ENCODE peak calls at places on chromosome 7, in seven cellular contexts. One of them, this sample, is unnamed.
A peak's percentile ranks its signal among the peaks of the same experiment; 100 is the strongest.

GRCh38 chr7:150367677-150368097 is 935 bp upstream of the REPIN1 start:
- DNase-seq in LNCaP clone FGC: no peak
- DNase-seq in hepatocyte: no peak
- DNase-seq in GM12865: no peak
- DNase-seq in RWPE1: peak; percentile 60
- DNase-seq in dorsolateral prefrontal cortex: no peak
- DNase-seq in thoracic aorta: no peak
- DNase-seq in this sample: no peak

GRCh38 chr7:73565675-73566342 is 8.3 kb upstream of the BCL7B start:
- DNase-seq in hepatocyte: no peak
- DNase-seq in GM12865: no peak
- DNase-seq in dorsolateral prefrontal cortex: no peak
- DNase-seq in RWPE1: no peak
- DNase-seq in thoracic aorta: no peak
- DNase-seq in LNCaP clone FGC: no peak
- DNase-seq in this sample: no peak

GRCh38 chr7:35630024-35630423 is 64.9 kb downstream of the HERPUD2 start:
- DNase-seq in hepatocyte: no peak
- DNase-seq in dorsolateral prefrontal cortex: no peak
- DNase-seq in GM12865: no peak
- DNase-seq in RWPE1: no peak
- DNase-seq in LNCaP clone FGC: no peak
- DNase-seq in thoracic aorta: no peak
- DNase-seq in this sample: no peak

GRCh38 chr7:391961-392524 is 102.1 kb downstream of the FOXL3 start:
- DNase-seq in thoracic aorta: no peak
- DNase-seq in hepatocyte: no peak
- DNase-seq in RWPE1: no peak
- DNase-seq in GM12865: no peak
- DNase-seq in LNCaP clone FGC: no peak
- DNase-seq in dorsolateral prefrontal cortex: peak; percentile 23
- DNase-seq in this sample: no peak

GRCh38 chr7:47039899-47040298 is 542.0 kb downstream of the TNS3 start:
- DNase-seq in GM12865: no peak
- DNase-seq in hepatocyte: no peak
- DNase-seq in RWPE1: no peak
- DNase-seq in thoracic aorta: no peak
- DNase-seq in dorsolateral prefrontal cortex: no peak
- DNase-seq in LNCaP clone FGC: peak; percentile 38
- DNase-seq in this sample: no peak

GRCh38 chr7:157521061-157521731 is 184.4 kb downstream of the DNAJB6 start:
- DNase-seq in dorsolateral prefrontal cortex: peak; percentile 10
- DNase-seq in GM12865: no peak
- DNase-seq in hepatocyte: no peak
- DNase-seq in RWPE1: no peak
- DNase-seq in thoracic aorta: no peak
- DNase-seq in LNCaP clone FGC: no peak
- DNase-seq in this sample: no peak

GRCh38 chr7:127437772-127438330 is 45.3 kb upstream of the ZNF800 start:
- DNase-seq in GM12865: no peak
- DNase-seq in thoracic aorta: no peak
- DNase-seq in dorsolateral prefrontal cortex: no peak
- DNase-seq in hepatocyte: no peak
- DNase-seq in LNCaP clone FGC: no peak
- DNase-seq in RWPE1: peak; percentile 73
- DNase-seq in this sample: no peak

GRCh38 chr7:82413237-82413636 is 30.3 kb downstream of the CACNA2D1 start:
- DNase-seq in GM12865: no peak
- DNase-seq in hepatocyte: no peak
- DNase-seq in thoracic aorta: no peak
- DNase-seq in RWPE1: no peak
- DNase-seq in dorsolateral prefrontal cortex: no peak
- DNase-seq in LNCaP clone FGC: no peak
- DNase-seq in this sample: no peak

GRCh38 chr7:55073051-55073511 is 54.3 kb downstream of the EGFR start:
- DNase-seq in GM12865: peak; percentile 88
- DNase-seq in hepatocyte: no peak
- DNase-seq in RWPE1: no peak
- DNase-seq in dorsolateral prefrontal cortex: no peak
- DNase-seq in thoracic aorta: no peak
- DNase-seq in LNCaP clone FGC: no peak
- DNase-seq in this sample: peak; percentile 62

GRCh38 chr7:122006687-122007086 is 133.7 kb downstream of the PTPRZ1 start:
- DNase-seq in thoracic aorta: no peak
- DNase-seq in hepatocyte: no peak
- DNase-seq in dorsolateral prefrontal cortex: no peak
- DNase-seq in GM12865: no peak
- DNase-seq in LNCaP clone FGC: no peak
- DNase-seq in RWPE1: peak; percentile 38
- DNase-seq in this sample: no peak

GRCh38 chr7:157904211-157904865 is 567.5 kb downstream of the DNAJB6 start:
- DNase-seq in RWPE1: no peak
- DNase-seq in hepatocyte: no peak
- DNase-seq in LNCaP clone FGC: no peak
- DNase-seq in thoracic aorta: no peak
- DNase-seq in GM12865: no peak
- DNase-seq in dorsolateral prefrontal cortex: no peak
- DNase-seq in this sample: no peak

GRCh38 chr7:156308976-156309620 is 331.5 kb upstream of the RNF32 start:
- DNase-seq in RWPE1: no peak
- DNase-seq in GM12865: no peak
- DNase-seq in LNCaP clone FGC: no peak
- DNase-seq in dorsolateral prefrontal cortex: peak; percentile 63
- DNase-seq in thoracic aorta: no peak
- DNase-seq in hepatocyte: no peak
- DNase-seq in this sample: no peak

GRCh38 chr7:59079-59825 is 133.1 kb upstream of the FAM20C start:
- DNase-seq in dorsolateral prefrontal cortex: no peak
- DNase-seq in thoracic aorta: no peak
- DNase-seq in LNCaP clone FGC: no peak
- DNase-seq in hepatocyte: no peak
- DNase-seq in RWPE1: no peak
- DNase-seq in GM12865: no peak
- DNase-seq in this sample: no peak

GRCh38 chr7:66359656-66360211 is 154.6 kb downstream of the TPST1 start:
- DNase-seq in GM12865: no peak
- DNase-seq in LNCaP clone FGC: no peak
- DNase-seq in dorsolateral prefrontal cortex: peak; percentile 71
- DNase-seq in RWPE1: peak; percentile 65
- DNase-seq in hepatocyte: no peak
- DNase-seq in thoracic aorta: no peak
- DNase-seq in this sample: no peak

GRCh38 chr7:64951250-64951848 is 39.5 kb downstream of the ZNF117 start:
- DNase-seq in dorsolateral prefrontal cortex: no peak
- DNase-seq in LNCaP clone FGC: peak; percentile 25
- DNase-seq in hepatocyte: peak; percentile 57
- DNase-seq in RWPE1: peak; percentile 51
- DNase-seq in thoracic aorta: no peak
- DNase-seq in GM12865: peak; percentile 44
- DNase-seq in this sample: peak; percentile 51

GRCh38 chr7:24508301-24508700 is 65.0 kb upstream of the PALS2 start:
- DNase-seq in LNCaP clone FGC: no peak
- DNase-seq in dorsolateral prefrontal cortex: no peak
- DNase-seq in thoracic aorta: no peak
- DNase-seq in RWPE1: no peak
- DNase-seq in hepatocyte: peak; percentile 17
- DNase-seq in GM12865: no peak
- DNase-seq in this sample: no peak

GRCh38 chr7:90660819-90661218 is 64.7 kb downstream of the CDK14 start:
- DNase-seq in thoracic aorta: no peak
- DNase-seq in dorsolateral prefrontal cortex: no peak
- DNase-seq in RWPE1: no peak
- DNase-seq in GM12865: peak; percentile 24
- DNase-seq in hepatocyte: no peak
- DNase-seq in LNCaP clone FGC: no peak
- DNase-seq in this sample: no peak

GRCh38 chr7:33932221-33932620 is 26.9 kb downstream of the BMPER start:
- DNase-seq in RWPE1: no peak
- DNase-seq in GM12865: no peak
- DNase-seq in dorsolateral prefrontal cortex: no peak
- DNase-seq in thoracic aorta: no peak
- DNase-seq in hepatocyte: no peak
- DNase-seq in LNCaP clone FGC: no peak
- DNase-seq in this sample: no peak

GRCh38 chr7:150453186-150453585 is 2.8 kb downstream of the GIMAP8 start:
- DNase-seq in GM12865: no peak
- DNase-seq in dorsolateral prefrontal cortex: no peak
- DNase-seq in RWPE1: no peak
- DNase-seq in hepatocyte: no peak
- DNase-seq in LNCaP clone FGC: no peak
- DNase-seq in thoracic aorta: no peak
- DNase-seq in this sample: no peak

GRCh38 chr7:37096341-37096740 is 352.3 kb downstream of the ELMO1 start:
- DNase-seq in thoracic aorta: no peak
- DNase-seq in hepatocyte: no peak
- DNase-seq in LNCaP clone FGC: no peak
- DNase-seq in dorsolateral prefrontal cortex: no peak
- DNase-seq in RWPE1: peak; percentile 60
- DNase-seq in GM12865: no peak
- DNase-seq in this sample: no peak

GRCh38 chr7:35817930-35818329 is 17.1 kb downstream of the SEPTIN7 start:
- DNase-seq in hepatocyte: no peak
- DNase-seq in thoracic aorta: no peak
- DNase-seq in GM12865: no peak
- DNase-seq in LNCaP clone FGC: no peak
- DNase-seq in dorsolateral prefrontal cortex: no peak
- DNase-seq in RWPE1: no peak
- DNase-seq in this sample: no peak

GRCh38 chr7:132463922-132464321 is 112.3 kb downstream of the PLXNA4 start:
- DNase-seq in LNCaP clone FGC: no peak
- DNase-seq in hepatocyte: no peak
- DNase-seq in GM12865: no peak
- DNase-seq in thoracic aorta: no peak
- DNase-seq in RWPE1: no peak
- DNase-seq in dorsolateral prefrontal cortex: no peak
- DNase-seq in this sample: no peak

GRCh38 chr7:36563706-36564325 is 160.5 kb downstream of the AOAH start:
- DNase-seq in hepatocyte: no peak
- DNase-seq in LNCaP clone FGC: no peak
- DNase-seq in GM12865: no peak
- DNase-seq in RWPE1: no peak
- DNase-seq in thoracic aorta: no peak
- DNase-seq in dorsolateral prefrontal cortex: no peak
- DNase-seq in this sample: no peak

DNA sequence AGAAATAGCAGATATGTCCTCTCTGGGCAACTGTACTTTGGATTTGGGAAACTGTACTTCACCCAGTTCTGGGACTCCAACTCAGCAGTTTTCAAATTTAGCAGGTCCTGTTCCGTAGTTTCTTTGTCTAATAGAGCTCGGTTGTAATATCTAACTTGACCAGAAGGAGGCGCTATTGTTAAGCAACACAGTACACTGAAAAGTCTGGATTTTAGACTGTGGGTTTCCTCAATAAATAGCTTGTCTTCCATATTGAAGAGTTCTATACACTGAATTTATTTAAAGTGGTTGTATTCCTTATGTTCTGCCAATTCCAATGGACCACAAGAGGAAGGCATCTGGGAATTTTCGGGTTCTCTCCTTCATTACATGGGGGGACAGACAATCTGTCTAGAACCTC is 39.8 kb downstream of the ELFN1 start:
- DNase-seq in GM12865: no peak
- DNase-seq in dorsolateral prefrontal cortex: no peak
- DNase-seq in thoracic aorta: no peak
- DNase-seq in LNCaP clone FGC: no peak
- DNase-seq in RWPE1: no peak
- DNase-seq in hepatocyte: no peak
- DNase-seq in this sample: no peak
- TF ChIP-seq CTCF in GM12865: no peak
- TF ChIP-seq CTCF in dorsolateral prefrontal cortex: peak; percentile 20
- TF ChIP-seq CTCF in thoracic aorta: no peak
- TF ChIP-seq CTCF in LNCaP clone FGC: no peak
- TF ChIP-seq CTCF in RWPE1: no peak
- TF ChIP-seq CTCF in hepatocyte: peak; percentile 30
- TF ChIP-seq CTCF in this sample: no peak

GRCh38 chr7:151875862-151876111 is 1.1 kb downstream of the PRKAG2 start:
- DNase-seq in LNCaP clone FGC: no peak
- DNase-seq in dorsolateral prefrontal cortex: no peak
- DNase-seq in hepatocyte: peak; percentile 88
- DNase-seq in thoracic aorta: no peak
- DNase-seq in GM12865: no peak
- DNase-seq in RWPE1: no peak
- DNase-seq in this sample: peak; percentile 64

GRCh38 chr7:151877911-151878835 is 1.3 kb upstream of the PRKAG2 start:
- DNase-seq in GM12865: no peak
- DNase-seq in dorsolateral prefrontal cortex: no peak
- DNase-seq in thoracic aorta: no peak
- DNase-seq in RWPE1: no peak
- DNase-seq in hepatocyte: no peak
- DNase-seq in LNCaP clone FGC: no peak
- DNase-seq in this sample: no peak

GRCh38 chr7:151880688-151881087 is 3.8 kb upstream of the PRKAG2 start:
- DNase-seq in hepatocyte: no peak
- DNase-seq in RWPE1: no peak
- DNase-seq in GM12865: no peak
- DNase-seq in dorsolateral prefrontal cortex: no peak
- DNase-seq in thoracic aorta: no peak
- DNase-seq in LNCaP clone FGC: no peak
- DNase-seq in this sample: no peak

GRCh38 chr7:151876112-151876898 is 610 bp downstream of the PRKAG2 start:
- DNase-seq in hepatocyte: peak; percentile 56
- DNase-seq in RWPE1: peak; percentile 38
- DNase-seq in LNCaP clone FGC: no peak
- DNase-seq in dorsolateral prefrontal cortex: peak; percentile 77
- DNase-seq in GM12865: peak; percentile 51
- DNase-seq in thoracic aorta: peak; percentile 34
- DNase-seq in this sample: peak; percentile 66

GRCh38 chr7:151876899-151877777 is at the start of gene PRKAG2:
- DNase-seq in dorsolateral prefrontal cortex: peak; percentile 58
- DNase-seq in thoracic aorta: peak; percentile 41
- DNase-seq in LNCaP clone FGC: no peak
- DNase-seq in RWPE1: peak; percentile 50
- DNase-seq in GM12865: peak; percentile 68
- DNase-seq in hepatocyte: peak; percentile 73
- DNase-seq in this sample: peak; percentile 82
- TF ChIP-seq CTCF in dorsolateral prefrontal cortex: peak; percentile 14
- TF ChIP-seq CTCF in thoracic aorta: no peak
- TF ChIP-seq CTCF in LNCaP clone FGC: peak; percentile 2
- TF ChIP-seq CTCF in RWPE1: peak; percentile 25
- TF ChIP-seq CTCF in GM12865: no peak
- TF ChIP-seq CTCF in hepatocyte: peak; percentile 2
- TF ChIP-seq CTCF in this sample: no peak

DNA sequence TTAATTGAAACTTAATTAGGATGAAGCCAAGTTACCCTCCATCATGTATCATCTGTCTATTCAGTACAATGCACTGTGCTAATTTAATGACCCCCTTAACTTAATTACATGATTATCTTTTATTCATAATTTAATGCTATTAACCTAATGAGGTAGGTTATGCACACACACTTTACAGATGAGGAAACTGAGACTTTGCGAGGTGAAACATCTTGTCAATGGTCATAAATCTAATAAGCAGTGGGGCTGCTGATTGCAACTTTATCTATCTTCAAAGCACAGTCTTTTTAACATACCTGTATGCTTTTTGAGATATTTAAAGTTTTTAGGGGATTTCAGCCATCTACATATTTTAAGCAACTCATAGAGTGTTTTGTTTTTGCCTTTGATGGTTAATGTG is 547 bp downstream of the MACC1 start:
- DNase-seq in GM12865: no peak
- DNase-seq in RWPE1: no peak
- DNase-seq in dorsolateral prefrontal cortex: no peak
- DNase-seq in LNCaP clone FGC: no peak
- DNase-seq in hepatocyte: no peak
- DNase-seq in thoracic aorta: no peak
- DNase-seq in this sample: no peak
- TF ChIP-seq CTCF in GM12865: no peak
- TF ChIP-seq CTCF in RWPE1: no peak
- TF ChIP-seq CTCF in dorsolateral prefrontal cortex: no peak
- TF ChIP-seq CTCF in LNCaP clone FGC: no peak
- TF ChIP-seq CTCF in hepatocyte: no peak
- TF ChIP-seq CTCF in thoracic aorta: no peak
- TF ChIP-seq CTCF in this sample: no peak

GRCh38 chr7:44096326-44096881 is 7.7 kb upstream of the AEBP1 start:
- DNase-seq in LNCaP clone FGC: no peak
- DNase-seq in RWPE1: no peak
- DNase-seq in thoracic aorta: no peak
- DNase-seq in hepatocyte: no peak
- DNase-seq in dorsolateral prefrontal cortex: no peak
- DNase-seq in GM12865: no peak
- DNase-seq in this sample: no peak
- TF ChIP-seq CTCF in LNCaP clone FGC: no peak
- TF ChIP-seq CTCF in RWPE1: no peak
- TF ChIP-seq CTCF in thoracic aorta: no peak
- TF ChIP-seq CTCF in hepatocyte: no peak
- TF ChIP-seq CTCF in dorsolateral prefrontal cortex: no peak
- TF ChIP-seq CTCF in GM12865: no peak
- TF ChIP-seq CTCF in this sample: no peak

This sample was measured in GM13976.